ENCODE peak calls at places on chromosomes 2 and 18, in seven cellular contexts. K, U, N, J, B, A and I are unnamed samples.

GRCh38 chr2:197997083-197997541 is 192.7 kb downstream of the PLCL1 start:
- DNase-seq in K (no peak), U (no peak), N (no peak), J (no peak), B (no peak), A (no peak), I (no peak)

GRCh38 chr2:11104794-11105660 is 50.2 kb upstream of the SLC66A3 start:
- DNase-seq in K (no peak), U (no peak), N (no peak), J (no peak), B (no peak), A (no peak), I (no peak)

GRCh38 chr2:171855401-171855800 is 38.6 kb downstream of the SLC25A12 start:
- DNase-seq in K (peak; percentile 30), U (no peak), N (peak; percentile 31), J (no peak), B (peak; percentile 60), A (no peak), I (no peak)

GRCh38 chr2:213161759-213162514 is 10.5 kb upstream of the IKZF2 start:
- DNase-seq in K (peak; percentile 56), U (no peak), N (peak; percentile 53), J (no peak), B (peak; percentile 47), A (no peak), I (no peak)

GRCh38 chr2:224151161-224151560 is 112.1 kb upstream of the SERPINE2 start:
- DNase-seq in K (peak; percentile 72), U (no peak), N (peak; percentile 92), J (no peak), B (no peak), A (no peak), I (no peak)

GRCh38 chr2:144583741-144584453 is 64.0 kb upstream of the ZEB2 start:
- DNase-seq in K (peak; percentile 91), U (no peak), N (peak; percentile 90), J (no peak), B (peak; percentile 76), A (no peak), I (no peak)

GRCh38 chr18:64258111-64258650 is 109.3 kb upstream of the LINC00305 start:
- DNase-seq in K (no peak), U (no peak), N (no peak), J (no peak), B (no peak), A (no peak), I (no peak)

GRCh38 chr18:39318008-39318407 is 1752.4 kb upstream of the CELF4 start:
- DNase-seq in K (no peak), U (no peak), N (no peak), J (no peak), B (no peak), A (no peak), I (no peak)

GRCh38 chr2:148044322-148044721 is 23.4 kb downstream of the MBD5 start:
- DNase-seq in K (no peak), U (no peak), N (peak; percentile 73), J (no peak), B (peak; percentile 73), A (no peak), I (no peak)

GRCh38 chr2:148042219-148042618 is 21.3 kb downstream of the MBD5 start:
- DNase-seq in K (peak; percentile 19), U (no peak), N (no peak), J (no peak), B (peak; percentile 24), A (no peak), I (peak; percentile 47)

DNA sequence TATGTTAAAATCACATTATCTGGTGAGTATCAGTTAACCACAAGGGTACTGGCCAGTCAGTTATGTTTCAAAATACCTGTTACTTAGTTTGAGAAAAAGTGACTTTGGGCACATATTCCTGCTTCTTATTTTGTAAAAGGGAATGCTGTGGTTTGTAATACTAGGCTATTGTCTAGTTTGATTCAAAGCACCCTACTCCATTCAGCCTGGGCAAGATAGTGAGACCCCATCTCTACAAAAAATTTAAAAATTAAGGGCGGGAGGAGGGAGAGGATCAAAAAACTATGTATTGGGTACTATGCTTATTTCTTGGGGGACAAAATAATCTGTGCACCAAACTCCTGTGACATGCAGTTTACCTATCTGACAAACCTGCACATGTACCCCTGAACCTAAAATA is 18.9 kb downstream of the MBD5 start:
- DNase-seq in K (no peak), U (no peak), N (no peak), J (no peak), B (no peak), A (no peak), I (no peak)
- TF ChIP-seq CTCF in K (no peak), U (no peak), N (no peak), J (no peak), B (no peak), A (no peak), I (no peak)

GRCh38 chr2:219499555-219499954 is 864 bp downstream of the GMPPA start:
- DNase-seq in K (no peak), U (no peak), N (no peak), J (no peak), B (no peak), A (no peak), I (no peak)

GRCh38 chr2:219496781-219497494 is 1.8 kb upstream of the GMPPA start:
- DNase-seq in K (peak; percentile 26), U (no peak), N (no peak), J (no peak), B (peak; percentile 24), A (no peak), I (no peak)

GRCh38 chr2:219499058-219499307 is 292 bp downstream of the GMPPA start:
- DNase-seq in K (no peak), U (no peak), N (no peak), J (no peak), B (no peak), A (no peak), I (no peak)

GRCh38 chr2:219497495-219498279 is 1.0 kb upstream of the GMPPA start:
- DNase-seq in K (peak; percentile 95), U (peak; percentile 15), N (peak; percentile 46), J (peak; percentile 42), B (peak; percentile 48), A (no peak), I (peak; percentile 85)

DNA sequence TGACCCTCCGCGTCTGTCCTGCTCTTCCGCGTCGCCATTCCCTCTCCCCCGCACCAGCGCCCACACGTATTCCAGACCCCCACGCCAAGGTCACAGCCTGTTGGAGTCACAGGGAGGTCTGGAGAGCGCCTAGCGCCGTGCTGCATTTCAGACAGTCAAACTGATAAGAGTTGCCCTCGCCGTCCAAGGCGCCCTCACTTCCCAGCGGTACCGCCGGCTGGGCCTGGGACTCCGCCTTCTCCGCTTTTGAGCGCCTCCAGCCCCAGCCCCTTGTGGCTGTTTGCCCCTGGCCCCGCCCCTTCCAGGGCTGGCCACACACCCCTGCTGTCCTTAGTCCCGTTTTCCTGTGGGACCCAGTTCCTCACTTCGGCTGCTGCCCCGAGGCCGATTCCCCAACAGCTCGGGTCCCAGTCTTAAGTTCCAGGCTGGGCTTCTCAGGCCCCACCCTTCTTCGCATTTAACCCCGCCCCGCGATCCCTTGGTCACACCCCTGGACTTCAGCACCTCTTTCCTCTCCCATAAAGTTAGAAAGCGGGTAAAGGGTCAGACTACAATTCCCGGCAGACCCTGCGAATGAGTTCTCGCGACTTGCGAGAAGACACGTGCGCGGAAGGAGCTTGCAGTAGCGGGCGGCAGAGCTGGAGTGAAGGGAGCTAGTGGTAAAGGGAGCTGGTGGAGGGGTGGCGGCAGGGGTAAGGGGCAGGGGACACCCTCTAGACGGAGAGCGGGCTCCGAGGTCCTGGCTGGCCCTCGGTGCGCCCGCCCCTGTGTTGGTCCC is at the start of gene GMPPA:
- DNase-seq in K (peak; percentile 99), U (peak; percentile 95), N (peak; percentile 98), J (peak; percentile 79), B (peak; percentile 97), A (peak; percentile 98), I (peak; percentile 98)
- TF ChIP-seq CTCF in K (no peak), U (no peak), N (no peak), J (peak; percentile 10), B (no peak), A (no peak), I (no peak)

GRCh38 chr2:854460-854859 is 96.2 kb upstream of the SNTG2 start:
- DNase-seq in K (peak; percentile 62), U (no peak), N (no peak), J (peak; percentile 55), B (no peak), A (peak; percentile 7), I (peak; percentile 67)
- TF ChIP-seq CTCF in K (peak; percentile 62), U (peak; percentile 75), N (peak; percentile 2), J (peak; percentile 79), B (peak; percentile 32), A (peak; percentile 83), I (peak; percentile 51)

GRCh38 chr2:63596487-63596886 is 7.7 kb downstream of the MDH1 start:
- DNase-seq in K (no peak), U (no peak), N (no peak), J (no peak), B (no peak), A (no peak), I (no peak)

GRCh38 chr2:63591566-63592175 is 2.9 kb downstream of the MDH1 start:
- DNase-seq in K (no peak), U (no peak), N (no peak), J (no peak), B (no peak), A (no peak), I (no peak)

GRCh38 chr2:63590621-63591408 is 2.1 kb downstream of the MDH1 start:
- DNase-seq in K (peak; percentile 19), U (no peak), N (peak; percentile 17), J (no peak), B (no peak), A (no peak), I (no peak)

GRCh38 chr2:63598971-63599370 is 10.2 kb downstream of the MDH1 start:
- DNase-seq in K (no peak), U (no peak), N (no peak), J (no peak), B (no peak), A (no peak), I (no peak)

GRCh38 chr2:63594622-63595021 is 5.9 kb downstream of the MDH1 start:
- DNase-seq in K (no peak), U (no peak), N (peak; percentile 19), J (no peak), B (peak; percentile 6), A (no peak), I (no peak)
- TF ChIP-seq CTCF in K (no peak), U (no peak), N (no peak), J (no peak), B (peak; percentile 40), A (peak; percentile 6), I (no peak)

GRCh38 chr2:234027646-234028045 is 22.9 kb upstream of the SPP2 start:
- DNase-seq in K (no peak), U (no peak), N (no peak), J (no peak), B (no peak), A (no peak), I (no peak)
- TF ChIP-seq CTCF in K (no peak), U (no peak), N (no peak), J (no peak), B (no peak), A (no peak), I (no peak)

DNA sequence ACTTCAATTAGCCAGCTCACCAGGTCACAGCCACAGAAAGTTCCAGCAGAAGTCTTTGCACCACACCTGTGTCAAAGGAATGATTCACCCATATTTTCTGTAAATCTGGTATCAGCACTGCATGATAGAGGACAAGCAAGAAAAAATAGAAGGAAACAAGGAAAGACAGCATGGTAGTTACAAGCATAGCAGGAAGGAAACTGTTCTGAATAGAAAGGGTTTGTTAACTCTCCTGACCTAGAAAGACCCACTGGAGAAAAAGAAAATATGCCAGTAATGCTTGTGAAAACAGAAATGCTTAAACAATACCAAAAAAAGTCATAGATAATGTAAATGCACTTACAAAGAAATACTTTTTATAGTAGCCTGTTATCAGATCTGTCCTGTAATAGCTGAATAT is 40.8 kb downstream of the SCRN3 start:
- DNase-seq in K (no peak), U (no peak), N (peak; percentile 2), J (no peak), B (peak; percentile 29), A (no peak), I (no peak)
- TF ChIP-seq CTCF in K (no peak), U (no peak), N (no peak), J (no peak), B (no peak), A (no peak), I (no peak)